ENCODE peak calls at places on chromosome 20, in four cellular contexts. O is stomach, K is fibroblast of lung, X is H1. J is an unnamed sample.

GRCh38 chr20:50968289-50968688 is 9.7 kb downstream of the MOCS3 start:
- DNase-seq in O (no peak), K (no peak), X (no peak), J (no peak)

GRCh38 chr20:11389188-11389587 is 528.5 kb upstream of the BTBD3 start:
- DNase-seq in O (no peak), K (no peak), X (no peak), J (no peak)

GRCh38 chr20:32524871-32525501 is 60.1 kb downstream of the NOL4L start:
- DNase-seq in O (peak), K (no peak), X (no peak), J (no peak)

GRCh38 chr20:61750093-61750492 is 315.6 kb downstream of the TAF4 start:
- DNase-seq in O (no peak), K (no peak), X (no peak), J (no peak)

GRCh38 chr20:63951398-63952209 is 4.6 kb downstream of the UCKL1 start:
- DNase-seq in O (no peak), K (no peak), X (no peak), J (no peak)

GRCh38 chr20:49412254-49412653 is 70.2 kb downstream of the KCNB1 start:
- DNase-seq in O (no peak), K (no peak), X (no peak), J (no peak)

GRCh38 chr20:20665200-20665599 is 47.2 kb downstream of the RALGAPA2 start:
- DNase-seq in O (no peak), K (no peak), X (no peak), J (no peak)

GRCh38 chr20:50320910-50321796 is 130.5 kb downstream of the CEBPB start:
- DNase-seq in O (peak), K (peak), X (peak), J (no peak)

GRCh38 chr20:32332614-32333013 is 25.5 kb upstream of the ASXL1 start:
- DNase-seq in O (peak), K (peak), X (no peak), J (no peak)

DNA sequence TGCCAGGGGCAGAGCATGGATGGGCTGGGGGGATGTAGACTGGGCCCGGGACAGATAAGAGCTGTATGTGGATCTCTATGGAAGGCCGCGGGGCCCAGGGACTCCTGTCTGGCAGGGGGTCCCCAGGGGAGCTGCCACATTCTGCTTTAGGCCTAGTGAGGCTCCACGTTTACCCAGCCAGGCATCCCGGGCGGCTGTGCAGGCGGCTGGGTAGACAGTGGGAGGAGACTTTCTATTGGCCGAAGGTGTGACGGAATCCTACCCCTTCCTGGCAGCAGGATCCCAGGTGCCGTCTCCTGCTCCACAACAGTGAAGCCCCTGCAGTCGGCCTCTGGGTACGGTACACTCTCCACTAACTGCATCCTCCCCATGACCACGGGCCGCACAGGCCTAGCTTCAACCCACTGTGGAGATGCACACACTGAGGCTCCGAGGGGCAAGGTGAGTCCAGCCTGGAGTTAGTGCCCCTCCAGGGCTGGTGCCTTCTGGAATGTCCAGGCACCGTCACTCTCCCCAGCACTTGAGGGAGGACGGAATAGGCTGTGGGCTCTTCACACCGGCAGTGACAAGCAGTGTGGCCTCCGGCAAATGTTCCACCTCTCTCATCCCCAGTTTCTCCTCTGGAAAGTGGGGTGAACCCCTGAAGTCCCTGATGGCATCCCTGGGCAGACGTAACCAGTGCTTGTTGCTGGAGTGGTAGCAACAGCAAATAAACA is 36.8 kb upstream of the ZBP1 start:
- DNase-seq in O (peak), K (no peak), X (no peak), J (no peak)
- H3K27ac ChIP-seq in O (no peak), K (no peak), X (no peak), J (peak)

DNA sequence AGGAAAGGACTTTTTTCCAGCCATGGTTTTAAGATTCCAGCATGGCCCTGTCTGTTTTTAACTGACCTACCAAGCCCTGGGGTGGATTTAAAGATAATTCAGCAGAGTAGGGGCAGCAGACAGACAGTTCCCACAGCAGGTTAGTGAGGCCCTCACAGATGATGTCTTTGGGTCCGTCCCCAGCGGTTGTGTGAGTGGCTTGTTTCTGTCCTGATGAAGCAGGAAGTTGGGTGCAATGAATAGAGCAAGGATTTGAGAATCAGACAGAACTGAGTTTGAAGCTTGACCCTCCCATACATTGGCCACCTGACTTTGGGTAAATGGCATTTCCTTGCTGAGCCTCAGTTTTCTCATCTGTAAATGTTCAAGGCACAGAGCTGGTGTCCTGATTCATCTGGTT is 77.0 kb upstream of the MAFB start:
- DNase-seq in O (no peak), K (no peak), X (no peak), J (no peak)
- H3K27ac ChIP-seq in O (no peak), K (no peak), X (no peak), J (no peak)

GRCh38 chr20:5131502-5131901 is 4.7 kb downstream of the CDS2 start:
- DNase-seq in O (no peak), K (no peak), X (no peak), J (no peak)
- H3K27ac ChIP-seq in O (no peak), K (no peak), X (no peak), J (no peak)

DNA sequence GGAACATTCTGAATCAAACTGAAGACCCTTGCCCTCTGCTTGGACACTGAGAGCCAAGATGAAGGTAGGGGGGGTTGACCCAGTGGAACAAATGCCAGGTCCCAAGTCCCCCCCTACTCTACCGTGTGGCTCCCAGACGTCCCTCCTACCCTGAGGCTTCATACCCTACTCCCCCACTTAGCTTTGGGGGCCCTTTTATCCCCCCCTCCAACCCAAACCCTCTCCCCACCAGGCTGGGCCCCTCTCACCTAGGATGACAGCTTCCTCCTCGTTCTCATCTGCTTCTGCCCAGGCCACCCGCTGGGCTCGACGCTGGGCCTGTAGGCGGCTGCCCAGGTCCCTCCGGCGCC is 1.5 kb downstream of the DDRGK1 start:
- DNase-seq in O (no peak), K (no peak), X (no peak), J (no peak)
- H3K27ac ChIP-seq in O (peak), K (peak), X (no peak), J (peak)

GRCh38 chr20:45339084-45339483 is 9.1 kb downstream of the SDC4 start:
- DNase-seq in O (peak), K (no peak), X (no peak), J (no peak)

GRCh38 chr20:45338121-45339030 is 9.8 kb downstream of the SDC4 start:
- DNase-seq in O (no peak), K (peak), X (no peak), J (no peak)

GRCh38 chr20:45339799-45340198 is 8.4 kb downstream of the SDC4 start:
- DNase-seq in O (no peak), K (no peak), X (no peak), J (no peak)

GRCh38 chr20:45337367-45338120 is 10.7 kb downstream of the SDC4 start:
- DNase-seq in O (peak), K (peak), X (no peak), J (no peak)

DNA sequence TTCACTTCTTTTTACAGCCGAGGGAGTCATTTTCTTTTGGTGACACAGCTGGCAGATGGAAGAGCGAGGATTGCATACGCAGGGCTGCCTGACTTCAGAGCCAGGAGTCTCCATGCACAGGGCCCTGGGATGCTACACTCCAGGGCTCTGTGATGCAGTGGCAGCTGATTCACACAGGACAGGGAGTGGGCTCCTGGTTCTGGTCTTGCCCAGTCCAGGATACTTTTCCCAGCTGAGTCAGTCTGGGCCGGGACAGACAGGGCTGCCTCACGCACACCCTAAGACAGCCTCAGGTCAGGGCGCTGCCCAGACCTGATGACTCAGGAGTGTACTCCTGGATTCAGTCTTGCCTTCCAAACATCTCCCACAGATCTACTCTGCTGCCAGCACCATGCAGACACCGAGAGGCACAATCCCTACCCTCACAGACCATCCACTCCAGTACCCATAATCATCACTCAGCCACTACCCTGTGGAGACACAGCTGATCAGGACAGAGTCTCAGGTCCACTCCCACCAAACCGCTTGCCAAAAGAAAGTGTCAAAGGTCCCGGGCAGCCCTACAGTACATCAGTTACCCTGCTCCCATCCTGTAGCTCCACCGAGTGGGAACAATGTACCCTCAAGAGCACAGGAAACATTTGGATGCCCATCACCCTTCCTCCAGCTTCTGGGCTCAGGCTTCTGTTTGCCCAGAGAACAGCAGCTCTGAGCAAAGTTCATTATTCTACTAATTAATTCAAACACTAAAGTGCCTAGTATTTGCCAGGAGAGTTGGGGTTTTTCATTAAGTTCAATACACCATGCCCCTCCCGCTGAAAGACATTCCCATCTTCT is 11.5 kb downstream of the SDC4 start:
- DNase-seq in O (peak), K (peak), X (no peak), J (no peak)
- H3K27ac ChIP-seq in O (peak), K (peak), X (peak), J (peak)

GRCh38 chr20:47412073-47412472 is 55.6 kb upstream of the ZMYND8 start:
- DNase-seq in O (no peak), K (no peak), X (no peak), J (no peak)
- H3K27ac ChIP-seq in O (no peak), K (no peak), X (no peak), J (peak)

GRCh38 chr20:42494290-42494689 is 695.4 kb downstream of the PTPRT start:
- DNase-seq in O (no peak), K (no peak), X (no peak), J (no peak)
- H3K27ac ChIP-seq in O (no peak), K (no peak), X (no peak), J (no peak)

GRCh38 chr20:25083141-25083772 is 1.3 kb upstream of the VSX1 start:
- DNase-seq in O (no peak), K (no peak), X (no peak), J (peak)

GRCh38 chr20:25082498-25082873 is 545 bp upstream of the VSX1 start:
- DNase-seq in O (no peak), K (no peak), X (no peak), J (peak)

GRCh38 chr20:25083773-25084615 is 2.1 kb upstream of the VSX1 start:
- DNase-seq in O (peak), K (no peak), X (no peak), J (peak)

GRCh38 chr20:25081065-25081729 is 744 bp downstream of the VSX1 start:
- DNase-seq in O (peak), K (no peak), X (no peak), J (peak)

GRCh38 chr20:25081730-25082497 is at the start of gene VSX1:
- DNase-seq in O (no peak), K (no peak), X (no peak), J (peak)
- H3K27ac ChIP-seq in O (no peak), K (no peak), X (no peak), J (no peak)